ENCODE peak calls at places on chromosomes 2 and 18, in four cellular contexts. F, N, B and U are unnamed samples. For H3K9me2, the result is how much of the 10 kb centered on the place peaks cover.

GRCh38 chr2:170276926-170277571 is 99.1 kb downstream of the MYO3B start:
- DNase-seq in F (no peak), B (no peak), N (no peak), U (no peak)

GRCh38 chr2:157692768-157693167 is 64.1 kb upstream of the ACVR1C start:
- DNase-seq in F (no peak), B (peak), N (peak), U (peak)

GRCh38 chr2:142907653-142908052 is 30.2 kb downstream of the KYNU start:
- DNase-seq in F (no peak), N (no peak), B (peak), U (peak)

GRCh38 chr2:110718382-110718781 is 14.0 kb upstream of the ACOXL start:
- DNase-seq in F (no peak), B (no peak), N (no peak), U (no peak)

GRCh38 chr2:231611273-231612198 is 18.9 kb downstream of the TEX44 start:
- DNase-seq in N (peak), F (peak), B (peak), U (peak)

GRCh38 chr2:238389985-238390682 is 36.6 kb upstream of the ASB1 start:
- DNase-seq in F (no peak), B (no peak), N (no peak), U (no peak)

GRCh38 chr2:149652520-149652919 is 64.9 kb upstream of the MMADHC start:
- DNase-seq in B (no peak), F (peak), N (no peak), U (no peak)

GRCh38 chr2:190791347-190791982 is 89.2 kb upstream of the GLS start:
- DNase-seq in N (peak), B (peak), F (peak), U (peak)

GRCh38 chr18:2515408-2515807 is 55.9 kb downstream of the METTL4 start:
- DNase-seq in B (no peak), N (peak), F (no peak), U (peak)

GRCh38 chr18:78305789-78306188 is 673.8 kb upstream of the SALL3 start:
- DNase-seq in B (no peak), F (no peak), N (no peak), U (no peak)

GRCh38 chr2:62163834-62164233 is 32.1 kb upstream of the B3GNT2 start:
- DNase-seq in B (no peak), N (no peak), F (no peak), U (no peak)

GRCh38 chr18:905307-905947 is 756 bp downstream of the ADCYAP1 start:
- DNase-seq in F (no peak), N (no peak), B (no peak), U (no peak)

GRCh38 chr2:62266433-62267038 is 70.6 kb downstream of the B3GNT2 start:
- DNase-seq in N (peak), F (no peak), B (no peak), U (peak)

GRCh38 chr2:128638311-128638710 is 319.6 kb upstream of the HS6ST1 start:
- DNase-seq in N (no peak), B (no peak), F (no peak), U (no peak)
- H3K9me2 ChIP-seq in N (under half), B (under half), F (under half), U (under half)

DNA sequence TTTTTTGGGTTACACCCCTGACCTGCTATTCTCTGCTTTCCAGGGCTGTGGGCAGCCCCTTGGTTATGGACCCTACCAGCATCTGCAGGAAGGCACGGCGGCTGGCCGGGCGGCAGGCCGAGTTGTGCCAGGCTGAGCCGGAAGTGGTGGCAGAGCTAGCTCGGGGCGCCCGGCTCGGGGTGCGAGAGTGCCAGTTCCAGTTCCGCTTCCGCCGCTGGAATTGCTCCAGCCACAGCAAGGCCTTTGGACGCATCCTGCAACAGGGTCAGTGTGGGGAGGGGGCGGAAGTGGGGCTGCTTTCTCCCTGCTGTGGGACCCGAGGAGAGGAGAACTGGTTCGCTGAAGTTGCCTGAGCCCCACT is 9.7 kb upstream of the WNT10A start:
- DNase-seq in F (no peak), N (no peak), B (no peak), U (no peak)
- TF ChIP-seq EZH2 in F (peak), N (peak), B (no peak), U (no peak)

GRCh38 chr18:61129001-61129400 is 204.2 kb upstream of the CDH20 start:
- DNase-seq in N (no peak), B (no peak), F (no peak), U (no peak)
- H3K27ac ChIP-seq in N (no peak), B (no peak), F (no peak), U (no peak)

GRCh38 chr18:76897257-76897656 is 74.9 kb downstream of the ZNF236 start:
- DNase-seq in F (no peak), B (no peak), N (no peak), U (no peak)

GRCh38 chr18:76892832-76893231 is 70.5 kb downstream of the ZNF236 start:
- DNase-seq in N (peak), F (no peak), B (no peak), U (no peak)

GRCh38 chr18:76895498-76895897 is 73.1 kb downstream of the ZNF236 start:
- DNase-seq in N (no peak), B (no peak), F (no peak), U (no peak)

GRCh38 chr18:76896677-76897076 is 74.3 kb downstream of the ZNF236 start:
- DNase-seq in F (no peak), N (no peak), B (no peak), U (no peak)

GRCh38 chr18:76894947-76895346 is 72.6 kb downstream of the ZNF236 start:
- DNase-seq in B (no peak), N (no peak), F (no peak), U (no peak)
- H3K9me2 ChIP-seq in B (under half), N (under half), F (under half), U (under half)

GRCh38 chr2:43634604-43635306 is 2.3 kb upstream of the PLEKHH2 start:
- DNase-seq in B (no peak), N (peak), F (peak), U (peak)

GRCh38 chr2:43642363-43642762 is 5.3 kb downstream of the PLEKHH2 start:
- DNase-seq in B (no peak), N (no peak), F (no peak), U (no peak)

GRCh38 chr2:43636616-43637015 is 444 bp upstream of the PLEKHH2 start:
- DNase-seq in N (no peak), F (no peak), B (no peak), U (no peak)

GRCh38 chr2:43631918-43632317 is 5.1 kb upstream of the PLEKHH2 start:
- DNase-seq in N (no peak), F (no peak), B (no peak), U (no peak)

DNA sequence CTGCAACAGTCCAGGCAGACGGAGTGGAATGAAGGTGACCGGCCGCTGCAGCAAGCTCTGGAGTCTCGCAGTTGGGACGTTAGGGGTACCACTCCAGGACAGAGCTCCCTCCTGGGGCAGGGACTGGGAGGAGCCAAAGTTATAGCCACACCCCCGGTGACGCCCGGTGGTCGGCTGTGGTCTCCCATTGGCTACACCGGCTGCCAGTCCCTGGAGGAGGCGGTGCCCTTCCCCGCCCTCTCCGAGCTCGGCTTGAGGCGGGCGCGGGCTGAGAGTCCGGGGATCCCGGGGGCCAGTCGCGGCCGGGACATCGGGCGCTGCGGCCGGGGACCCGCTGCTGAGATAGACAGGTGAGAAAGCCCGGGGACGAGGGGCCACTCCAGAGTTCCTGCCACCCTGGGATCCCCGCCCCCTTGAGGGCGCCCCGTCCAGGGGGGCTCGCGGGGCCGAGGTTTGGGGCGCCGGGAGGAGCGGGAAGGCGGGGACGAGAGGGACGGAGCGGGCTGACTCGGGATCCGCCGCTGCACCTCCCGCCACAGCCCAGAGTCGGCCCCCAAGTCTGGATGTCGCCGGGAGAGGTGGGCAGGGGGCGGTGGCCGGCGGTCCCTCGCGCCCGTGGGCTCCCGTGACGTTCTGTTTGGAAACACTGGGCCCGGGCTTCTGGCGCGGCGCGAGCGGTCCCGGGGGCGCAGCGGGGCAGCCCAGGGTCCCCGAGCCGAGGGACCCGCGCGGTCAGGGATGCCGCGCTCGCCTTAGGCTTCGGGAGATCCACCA is at the start of gene PLEKHH2:
- DNase-seq in F (peak), N (peak), B (peak), U (peak)
- TF ChIP-seq EZH2 in F (no peak), N (no peak), B (no peak), U (no peak)

GRCh38 chr18:13577091-13577697 is 149.2 kb downstream of the FAM210A start:
- DNase-seq in N (peak), B (no peak), F (no peak), U (peak)
- H3K27ac ChIP-seq in N (no peak), B (no peak), F (no peak), U (no peak)

GRCh38 chr2:7986431-7986830 is 695.4 kb upstream of the ID2 start:
- DNase-seq in F (no peak), N (no peak), B (no peak), U (no peak)

GRCh38 chr2:7988440-7988839 is 693.4 kb upstream of the ID2 start:
- DNase-seq in B (no peak), N (no peak), F (no peak), U (peak)

GRCh38 chr2:7984693-7985353 is 697.0 kb upstream of the ID2 start:
- DNase-seq in N (no peak), F (no peak), B (no peak), U (no peak)

GRCh38 chr2:7989823-7990222 is 692.0 kb upstream of the ID2 start:
- DNase-seq in N (no peak), F (no peak), B (no peak), U (no peak)

GRCh38 chr2:7987992-7988391 is 693.9 kb upstream of the ID2 start:
- DNase-seq in B (no peak), F (no peak), N (no peak), U (no peak)
- H3K9me2 ChIP-seq in B (under half), F (under half), N (under half), U (under half)

GRCh38 chr2:222294996-222295367 is 3.8 kb downstream of the PAX3 start:
- DNase-seq in N (no peak), B (no peak), F (no peak), U (no peak)

GRCh38 chr2:222295368-222296041 is 3.3 kb downstream of the PAX3 start:
- DNase-seq in B (no peak), N (no peak), F (no peak), U (no peak)

GRCh38 chr2:222292113-222292737 is 6.6 kb downstream of the PAX3 start:
- DNase-seq in B (no peak), F (no peak), N (no peak), U (no peak)

GRCh38 chr2:222292738-222293134 is 6.1 kb downstream of the PAX3 start:
- DNase-seq in B (no peak), N (no peak), F (no peak), U (no peak)

GRCh38 chr2:222293660-222294630 is 4.9 kb downstream of the PAX3 start:
- DNase-seq in N (no peak), F (no peak), B (no peak), U (no peak)
- TF ChIP-seq EZH2 in N (no peak), F (peak), B (no peak), U (no peak)